ENCODE peak calls at places on chromosomes 6 and 20, in ten cellular contexts. Q is left lung; V is activated naive CD4-positive, alpha-beta T cell treated with anti-CD3 and anti-CD28 coated beads, Interleukin-2, amount 50 U/mL, for 72 hours; J is left colon; S is right cardiac atrium; T is gastroesophageal sphincter; Y is left ventricle myocardium superior; O is activated CD8-positive, alpha-beta T cell treated with anti-CD3 and anti-CD28 coated beads, Interleukin-2, amount 10 ng/mL, durations not matched to agents 7 days and 5 days; X is memory B cell; H is naive thymus-derived CD8-positive, alpha-beta T cell. Z is an unnamed sample.

GRCh38 chr6:111258615-111259088 is 171.3 kb downstream of the SLC16A10 start:
- ATAC-seq in Q (no peak), V (no peak), J (no peak), S (no peak), T (no peak), Y (no peak), O (no peak), X (peak; percentile 16), H (peak; percentile 9), Z (no peak)

GRCh38 chr20:54208492-54209044 is 681 bp downstream of the PFDN4 start:
- ATAC-seq in Q (peak; percentile 31), V (peak; percentile 12), J (peak; percentile 12), S (no peak), T (no peak), Y (peak; percentile 4), O (peak; percentile 9), X (no peak), H (no peak), Z (peak; percentile 20)

GRCh38 chr20:44908987-44909871 is 631 bp upstream of the PABPC1L start:
- ATAC-seq in Q (no peak), V (no peak), J (no peak), S (peak; percentile 4), T (no peak), Y (no peak), O (no peak), X (no peak), H (no peak), Z (no peak)

GRCh38 chr6:44923416-44923815 is 404.7 kb upstream of the RUNX2 start:
- ATAC-seq in Q (no peak), V (peak; percentile 81), J (no peak), S (no peak), T (no peak), Y (no peak), O (peak; percentile 34), X (no peak), H (no peak), Z (peak; percentile 69)

GRCh38 chr6:33557376-33557775 is 22.7 kb downstream of the BAK1 start:
- ATAC-seq in Q (no peak), V (no peak), J (peak; percentile 73), S (no peak), T (no peak), Y (no peak), O (no peak), X (no peak), H (no peak), Z (no peak)

GRCh38 chr20:44643596-44644383 is 7.7 kb downstream of the ADA start:
- ATAC-seq in Q (peak; percentile 70), V (no peak), J (peak; percentile 8), S (peak; percentile 91), T (peak; percentile 71), Y (peak; percentile 67), O (peak; percentile 37), X (no peak), H (peak; percentile 41), Z (peak; percentile 31)

GRCh38 chr6:14722704-14723103 is 523.2 kb upstream of the JARID2 start:
- ATAC-seq in Q (no peak), V (no peak), J (no peak), S (no peak), T (no peak), Y (no peak), O (peak; percentile 59), X (peak; percentile 78), H (peak; percentile 73), Z (peak; percentile 52)

GRCh38 chr6:150408842-150409241 is 40.0 kb downstream of the IYD start:
- ATAC-seq in Q (peak; percentile 39), V (no peak), J (peak; percentile 67), S (peak; percentile 22), T (no peak), Y (no peak), O (no peak), X (no peak), H (no peak), Z (no peak)

GRCh38 chr6:161031721-161032495 is 40.3 kb downstream of the MAP3K4 start:
- ATAC-seq in Q (no peak), V (no peak), J (no peak), S (no peak), T (no peak), Y (no peak), O (no peak), X (no peak), H (no peak), Z (peak; percentile 21)

GRCh38 chr6:46573140-46573539 is 79.5 kb downstream of the CYP39A1 start:
- ATAC-seq in Q (no peak), V (peak; percentile 49), J (no peak), S (no peak), T (no peak), Y (no peak), O (no peak), X (no peak), H (no peak), Z (no peak)

GRCh38 chr6:125571207-125571740 is 178.2 kb upstream of the HEY2 start:
- ATAC-seq in Q (no peak), V (no peak), J (no peak), S (no peak), T (no peak), Y (no peak), O (no peak), X (no peak), H (no peak), Z (no peak)

GRCh38 chr6:21501815-21502214 is 91.7 kb upstream of the SOX4 start:
- ATAC-seq in Q (no peak), V (no peak), J (peak; percentile 83), S (no peak), T (no peak), Y (no peak), O (no peak), X (no peak), H (no peak), Z (no peak)

GRCh38 chr6:132789398-132789780 is 9.0 kb downstream of the SLC18B1 start:
- ATAC-seq in Q (no peak), V (no peak), J (no peak), S (no peak), T (no peak), Y (no peak), O (no peak), X (no peak), H (no peak), Z (no peak)

GRCh38 chr20:1286267-1287036 is 20.4 kb downstream of the SNPH start:
- ATAC-seq in Q (no peak), V (peak; percentile 24), J (no peak), S (no peak), T (no peak), Y (no peak), O (peak; percentile 50), X (no peak), H (peak; percentile 83), Z (peak; percentile 23)

GRCh38 chr20:50252715-50253500 is 62.3 kb downstream of the CEBPB start:
- ATAC-seq in Q (peak; percentile 43), V (no peak), J (no peak), S (no peak), T (no peak), Y (no peak), O (no peak), X (no peak), H (no peak), Z (no peak)

GRCh38 chr6:37242429-37243052 is 15.0 kb upstream of the TBC1D22B start:
- ATAC-seq in Q (peak; percentile 37), V (peak; percentile 40), J (peak; percentile 17), S (peak; percentile 16), T (peak; percentile 54), Y (peak; percentile 0), O (no peak), X (no peak), H (no peak), Z (peak; percentile 43)

GRCh38 chr6:41791306-41791705 is 3.8 kb downstream of the TOMM6 start:
- ATAC-seq in Q (no peak), V (no peak), J (no peak), S (no peak), T (no peak), Y (no peak), O (no peak), X (no peak), H (no peak), Z (no peak)

Z was measured in activated T-helper 17 cell treated with anti-CD3 and anti-CD28 coated beads, Interleukin-2, amount 50 U/mL, for 72 hours.